ENCODE peak calls at places on chromosome 3, in eight cellular contexts. One of them, this sample, is unnamed.

GRCh38 chr3:107220538-107220937 is 156.7 kb upstream of the CCDC54 start:
- DNase-seq in K562: no peak
- DNase-seq in A549: no peak
- DNase-seq in right lobe of liver: no peak
- DNase-seq in colonic mucosa: no peak
- DNase-seq in sigmoid colon: no peak
- DNase-seq in left ventricle myocardium inferior: no peak
- DNase-seq in PC-3: no peak
- DNase-seq in this sample: no peak

GRCh38 chr3:123706871-123707270 is 122.0 kb upstream of the HACD2 start:
- DNase-seq in K562: no peak
- DNase-seq in sigmoid colon: no peak
- DNase-seq in right lobe of liver: no peak
- DNase-seq in colonic mucosa: no peak
- DNase-seq in PC-3: peak; percentile 26
- DNase-seq in left ventricle myocardium inferior: no peak
- DNase-seq in A549: no peak
- DNase-seq in this sample: peak; percentile 20

GRCh38 chr3:98782826-98783500 is 19.8 kb downstream of the ST3GAL6 start:
- DNase-seq in left ventricle myocardium inferior: no peak
- DNase-seq in K562: no peak
- DNase-seq in right lobe of liver: no peak
- DNase-seq in colonic mucosa: no peak
- DNase-seq in PC-3: peak; percentile 46
- DNase-seq in A549: no peak
- DNase-seq in sigmoid colon: no peak
- DNase-seq in this sample: no peak

GRCh38 chr3:168249539-168250414 is 154.1 kb upstream of the GOLIM4 start:
- DNase-seq in left ventricle myocardium inferior: peak; percentile 74
- DNase-seq in A549: peak; percentile 34
- DNase-seq in colonic mucosa: peak; percentile 77
- DNase-seq in right lobe of liver: peak; percentile 90
- DNase-seq in sigmoid colon: peak; percentile 76
- DNase-seq in PC-3: peak; percentile 77
- DNase-seq in K562: peak; percentile 2
- DNase-seq in this sample: peak; percentile 82

GRCh38 chr3:32888739-32889138 is 62.7 kb upstream of the CCR4 start:
- DNase-seq in sigmoid colon: no peak
- DNase-seq in colonic mucosa: no peak
- DNase-seq in K562: no peak
- DNase-seq in A549: no peak
- DNase-seq in left ventricle myocardium inferior: no peak
- DNase-seq in PC-3: no peak
- DNase-seq in right lobe of liver: no peak
- DNase-seq in this sample: no peak

GRCh38 chr3:185561958-185562357 is 9.6 kb upstream of the LIPH start:
- DNase-seq in K562: no peak
- DNase-seq in colonic mucosa: no peak
- DNase-seq in left ventricle myocardium inferior: no peak
- DNase-seq in A549: no peak
- DNase-seq in PC-3: no peak
- DNase-seq in sigmoid colon: no peak
- DNase-seq in right lobe of liver: no peak
- DNase-seq in this sample: no peak

GRCh38 chr3:138136208-138136607 is 4.0 kb upstream of the A4GNT start:
- DNase-seq in sigmoid colon: no peak
- DNase-seq in right lobe of liver: no peak
- DNase-seq in PC-3: no peak
- DNase-seq in K562: no peak
- DNase-seq in A549: no peak
- DNase-seq in left ventricle myocardium inferior: no peak
- DNase-seq in colonic mucosa: no peak
- DNase-seq in this sample: no peak

GRCh38 chr3:10883478-10884234 is 67.6 kb downstream of the SLC6A11 start:
- DNase-seq in left ventricle myocardium inferior: no peak
- DNase-seq in K562: peak; percentile 38
- DNase-seq in colonic mucosa: no peak
- DNase-seq in PC-3: peak; percentile 70
- DNase-seq in A549: peak; percentile 18
- DNase-seq in sigmoid colon: no peak
- DNase-seq in right lobe of liver: no peak
- DNase-seq in this sample: peak; percentile 60

GRCh38 chr3:119662604-119663377 is 2.4 kb upstream of the POPDC2 start:
- DNase-seq in PC-3: peak; percentile 70
- DNase-seq in right lobe of liver: no peak
- DNase-seq in K562: no peak
- DNase-seq in left ventricle myocardium inferior: no peak
- DNase-seq in colonic mucosa: no peak
- DNase-seq in sigmoid colon: no peak
- DNase-seq in A549: no peak
- DNase-seq in this sample: no peak

GRCh38 chr3:136263251-136263650 is 13.1 kb downstream of the PCCB start:
- DNase-seq in sigmoid colon: no peak
- DNase-seq in A549: no peak
- DNase-seq in colonic mucosa: no peak
- DNase-seq in right lobe of liver: no peak
- DNase-seq in K562: no peak
- DNase-seq in PC-3: no peak
- DNase-seq in left ventricle myocardium inferior: no peak
- DNase-seq in this sample: no peak

GRCh38 chr3:184694266-184694665 is 17.6 kb downstream of the MAGEF1 start:
- DNase-seq in sigmoid colon: no peak
- DNase-seq in A549: no peak
- DNase-seq in colonic mucosa: no peak
- DNase-seq in right lobe of liver: no peak
- DNase-seq in PC-3: no peak
- DNase-seq in left ventricle myocardium inferior: no peak
- DNase-seq in K562: no peak
- DNase-seq in this sample: no peak

GRCh38 chr3:121995190-121996137 is 26.6 kb downstream of the ILDR1 start:
- DNase-seq in A549: peak; percentile 21
- DNase-seq in colonic mucosa: peak; percentile 77
- DNase-seq in sigmoid colon: no peak
- DNase-seq in K562: peak; percentile 51
- DNase-seq in PC-3: peak; percentile 98
- DNase-seq in right lobe of liver: no peak
- DNase-seq in left ventricle myocardium inferior: peak; percentile 31
- DNase-seq in this sample: peak; percentile 93

GRCh38 chr3:20043398-20043797 is 3.2 kb downstream of the KAT2B start:
- DNase-seq in sigmoid colon: peak; percentile 92
- DNase-seq in left ventricle myocardium inferior: peak; percentile 89
- DNase-seq in right lobe of liver: peak; percentile 91
- DNase-seq in PC-3: no peak
- DNase-seq in A549: no peak
- DNase-seq in colonic mucosa: peak; percentile 94
- DNase-seq in K562: peak; percentile 36
- DNase-seq in this sample: no peak

GRCh38 chr3:11306815-11307589 is 34.8 kb downstream of the ATG7 start:
- DNase-seq in right lobe of liver: no peak
- DNase-seq in sigmoid colon: no peak
- DNase-seq in left ventricle myocardium inferior: no peak
- DNase-seq in colonic mucosa: no peak
- DNase-seq in K562: no peak
- DNase-seq in PC-3: no peak
- DNase-seq in A549: no peak
- DNase-seq in this sample: no peak

GRCh38 chr3:11820540-11821041 is 26.1 kb downstream of the TAMM41 start:
- DNase-seq in A549: no peak
- DNase-seq in colonic mucosa: no peak
- DNase-seq in left ventricle myocardium inferior: no peak
- DNase-seq in sigmoid colon: no peak
- DNase-seq in right lobe of liver: no peak
- DNase-seq in K562: no peak
- DNase-seq in PC-3: no peak
- DNase-seq in this sample: peak; percentile 12

GRCh38 chr3:195697582-195698324 is 23.0 kb upstream of the MUC20 start:
- DNase-seq in colonic mucosa: no peak
- DNase-seq in sigmoid colon: no peak
- DNase-seq in left ventricle myocardium inferior: no peak
- DNase-seq in right lobe of liver: no peak
- DNase-seq in PC-3: peak; percentile 55
- DNase-seq in A549: peak; percentile 83
- DNase-seq in K562: peak; percentile 87
- DNase-seq in this sample: peak; percentile 78

GRCh38 chr3:142852009-142852408 is 36.9 kb downstream of the PCOLCE2 start:
- DNase-seq in colonic mucosa: no peak
- DNase-seq in right lobe of liver: no peak
- DNase-seq in A549: no peak
- DNase-seq in K562: no peak
- DNase-seq in PC-3: peak; percentile 36
- DNase-seq in sigmoid colon: no peak
- DNase-seq in left ventricle myocardium inferior: no peak
- DNase-seq in this sample: no peak

GRCh38 chr3:106049876-106050275 is 181.1 kb upstream of the CBLB start:
- DNase-seq in PC-3: no peak
- DNase-seq in right lobe of liver: no peak
- DNase-seq in left ventricle myocardium inferior: no peak
- DNase-seq in colonic mucosa: no peak
- DNase-seq in sigmoid colon: no peak
- DNase-seq in K562: no peak
- DNase-seq in A549: no peak
- DNase-seq in this sample: no peak

GRCh38 chr3:194592798-194593752 is 40.1 kb downstream of the TMEM44 start:
- DNase-seq in PC-3: peak; percentile 99
- DNase-seq in colonic mucosa: no peak
- DNase-seq in K562: no peak
- DNase-seq in left ventricle myocardium inferior: no peak
- DNase-seq in A549: peak; percentile 76
- DNase-seq in right lobe of liver: no peak
- DNase-seq in sigmoid colon: no peak
- DNase-seq in this sample: peak; percentile 98

GRCh38 chr3:151468284-151468917 is 7.5 kb upstream of the IGSF10 start:
- DNase-seq in PC-3: peak; percentile 90
- DNase-seq in left ventricle myocardium inferior: no peak
- DNase-seq in colonic mucosa: peak; percentile 61
- DNase-seq in sigmoid colon: no peak
- DNase-seq in K562: peak; percentile 81
- DNase-seq in right lobe of liver: no peak
- DNase-seq in A549: peak; percentile 36
- DNase-seq in this sample: peak; percentile 73

GRCh38 chr3:24145981-24146822 is 201.1 kb downstream of the NR1D2 start:
- DNase-seq in sigmoid colon: no peak
- DNase-seq in PC-3: peak; percentile 76
- DNase-seq in right lobe of liver: no peak
- DNase-seq in left ventricle myocardium inferior: no peak
- DNase-seq in K562: no peak
- DNase-seq in colonic mucosa: no peak
- DNase-seq in A549: peak; percentile 53
- DNase-seq in this sample: peak; percentile 41

GRCh38 chr3:57755368-57756021 is 614 bp upstream of the SLMAP start:
- DNase-seq in left ventricle myocardium inferior: peak; percentile 23
- DNase-seq in PC-3: peak; percentile 79
- DNase-seq in K562: peak; percentile 71
- DNase-seq in A549: peak; percentile 44
- DNase-seq in colonic mucosa: peak; percentile 69
- DNase-seq in sigmoid colon: peak; percentile 73
- DNase-seq in right lobe of liver: no peak
- DNase-seq in this sample: peak; percentile 83

GRCh38 chr3:53845103-53845880 is 927 bp downstream of the CHDH start:
- DNase-seq in sigmoid colon: peak; percentile 75
- DNase-seq in colonic mucosa: peak; percentile 69
- DNase-seq in A549: peak; percentile 60
- DNase-seq in K562: peak; percentile 22
- DNase-seq in left ventricle myocardium inferior: peak; percentile 52
- DNase-seq in right lobe of liver: no peak
- DNase-seq in PC-3: peak; percentile 67
- DNase-seq in this sample: peak; percentile 43

GRCh38 chr3:128492353-128493220 is at the start of gene GATA2:
- DNase-seq in left ventricle myocardium inferior: no peak
- DNase-seq in right lobe of liver: no peak
- DNase-seq in PC-3: peak; percentile 55
- DNase-seq in K562: peak; percentile 64
- DNase-seq in colonic mucosa: no peak
- DNase-seq in A549: no peak
- DNase-seq in sigmoid colon: peak; percentile 59
- DNase-seq in this sample: no peak
- H3K4me3 ChIP-seq in left ventricle myocardium inferior: peak within 1 kb of the TSS; percentile 81
- H3K4me3 ChIP-seq in right lobe of liver: no peak within 1 kb of the TSS
- H3K4me3 ChIP-seq in PC-3: peak within 1 kb of the TSS; percentile 93
- H3K4me3 ChIP-seq in K562: peak within 1 kb of the TSS; percentile 98
- H3K4me3 ChIP-seq in colonic mucosa: no peak within 1 kb of the TSS
- H3K4me3 ChIP-seq in A549: no peak within 1 kb of the TSS
- H3K4me3 ChIP-seq in sigmoid colon: no peak within 1 kb of the TSS
- H3K4me3 ChIP-seq in this sample: no peak within 1 kb of the TSS

GRCh38 chr3:49607796-49608195 is 53.5 kb downstream of the BSN start:
- DNase-seq in PC-3: no peak
- DNase-seq in sigmoid colon: peak; percentile 36
- DNase-seq in left ventricle myocardium inferior: no peak
- DNase-seq in right lobe of liver: no peak
- DNase-seq in K562: peak; percentile 9
- DNase-seq in colonic mucosa: no peak
- DNase-seq in A549: no peak
- DNase-seq in this sample: no peak
- TF ChIP-seq CTCF in PC-3: peak; percentile 51
- TF ChIP-seq CTCF in sigmoid colon: no peak
- TF ChIP-seq CTCF in left ventricle myocardium inferior: no peak
- TF ChIP-seq CTCF in right lobe of liver: no peak
- TF ChIP-seq CTCF in K562: no peak
- TF ChIP-seq CTCF in colonic mucosa: no peak
- TF ChIP-seq CTCF in A549: no peak
- TF ChIP-seq CTCF in this sample: peak; percentile 25

GRCh38 chr3:187705164-187705563 is 2.8 kb upstream of the RTP2 start:
- DNase-seq in K562: no peak
- DNase-seq in PC-3: no peak
- DNase-seq in colonic mucosa: no peak
- DNase-seq in A549: no peak
- DNase-seq in right lobe of liver: no peak
- DNase-seq in sigmoid colon: no peak
- DNase-seq in left ventricle myocardium inferior: no peak
- DNase-seq in this sample: peak; percentile 18
- H3K4me3 ChIP-seq in K562: no peak overlapping the region
- H3K4me3 ChIP-seq in PC-3: no peak overlapping the region
- H3K4me3 ChIP-seq in colonic mucosa: no peak overlapping the region
- H3K4me3 ChIP-seq in A549: no peak overlapping the region
- H3K4me3 ChIP-seq in right lobe of liver: no peak overlapping the region
- H3K4me3 ChIP-seq in sigmoid colon: no peak overlapping the region
- H3K4me3 ChIP-seq in left ventricle myocardium inferior: no peak overlapping the region
- H3K4me3 ChIP-seq in this sample: no peak overlapping the region

DNA sequence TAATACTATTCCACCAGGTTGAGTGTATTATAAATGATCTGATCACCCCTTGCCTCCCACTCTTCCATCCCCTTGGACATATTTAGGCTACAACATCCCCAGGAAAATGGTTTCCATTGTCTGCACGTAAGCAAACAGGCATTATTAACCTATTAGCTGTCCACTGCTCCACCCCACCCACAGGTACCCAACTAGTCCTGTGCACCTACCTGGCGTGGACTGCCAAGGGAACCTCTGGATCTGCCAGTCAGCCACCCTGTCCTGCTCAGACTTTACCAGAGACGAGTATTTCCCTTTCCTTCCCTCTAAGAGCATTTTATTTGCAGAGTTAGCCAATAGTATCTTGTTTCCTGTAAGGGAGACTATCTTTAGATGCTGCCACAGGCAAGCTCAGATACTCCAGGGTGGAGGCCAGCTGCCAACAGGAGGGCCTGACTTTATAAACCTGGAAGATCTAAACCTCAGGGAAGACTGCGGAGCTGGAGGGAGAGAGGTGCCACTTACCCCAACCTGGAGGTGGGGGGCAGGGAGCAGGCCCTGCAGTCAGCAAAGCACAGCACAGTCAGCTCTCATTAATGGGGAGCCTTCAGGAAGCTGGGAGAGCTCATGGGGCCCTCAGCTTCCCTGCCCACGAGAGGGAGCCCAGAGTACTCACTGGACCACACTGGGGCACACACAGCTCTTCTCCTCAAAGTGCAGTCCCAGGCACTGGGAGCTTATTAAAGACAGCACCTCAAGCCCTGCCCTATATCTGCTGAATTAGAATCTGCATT is at the start of gene CX3CR1:
- DNase-seq in right lobe of liver: no peak
- DNase-seq in left ventricle myocardium inferior: no peak
- DNase-seq in K562: no peak
- DNase-seq in A549: no peak
- DNase-seq in PC-3: no peak
- DNase-seq in sigmoid colon: no peak
- DNase-seq in colonic mucosa: no peak
- DNase-seq in this sample: no peak
- TF ChIP-seq CTCF in right lobe of liver: no peak
- TF ChIP-seq CTCF in left ventricle myocardium inferior: no peak
- TF ChIP-seq CTCF in K562: peak; percentile 15
- TF ChIP-seq CTCF in A549: no peak
- TF ChIP-seq CTCF in PC-3: no peak
- TF ChIP-seq CTCF in sigmoid colon: no peak
- TF ChIP-seq CTCF in colonic mucosa: no peak
- TF ChIP-seq CTCF in this sample: no peak